ENCODE peak calls at places on chromosomes 1 and 21, in eight cellular contexts. One of them, this sample, is unnamed.

GRCh38 chr1:204923209-204923608 is 52.5 kb downstream of the NFASC start:
- DNase-seq in glutamatergic neuron: peak; percentile 54
- DNase-seq in GM04504: no peak
- DNase-seq in naive B cell: no peak
- DNase-seq in stimulated activated CD8-positive, alpha-beta memory T cell treated with anti-CD3 and anti-CD28 coated beads, Interleukin-7, amount 100 ng/mL, for 24 hours: no peak
- DNase-seq in stimulated activated CD4-positive, alpha-beta T cell treated with anti-CD3 and anti-CD28 coated beads, Interleukin-1b, Interleukin-23, amount 100 ng/mL, for 1 hour: no peak
- DNase-seq in mucosa of gallbladder: no peak
- DNase-seq in HEK293T: no peak
- DNase-seq in this sample: no peak

GRCh38 chr1:85992756-85993155 is 163.8 kb downstream of the COL24A1 start:
- DNase-seq in GM04504: peak; percentile 63
- DNase-seq in mucosa of gallbladder: no peak
- DNase-seq in stimulated activated CD4-positive, alpha-beta T cell treated with anti-CD3 and anti-CD28 coated beads, Interleukin-1b, Interleukin-23, amount 100 ng/mL, for 1 hour: no peak
- DNase-seq in naive B cell: no peak
- DNase-seq in HEK293T: no peak
- DNase-seq in glutamatergic neuron: no peak
- DNase-seq in stimulated activated CD8-positive, alpha-beta memory T cell treated with anti-CD3 and anti-CD28 coated beads, Interleukin-7, amount 100 ng/mL, for 24 hours: no peak
- DNase-seq in this sample: peak; percentile 27

GRCh38 chr1:75135829-75136142 is 1.6 kb downstream of the LHX8 start:
- DNase-seq in naive B cell: no peak
- DNase-seq in GM04504: no peak
- DNase-seq in stimulated activated CD8-positive, alpha-beta memory T cell treated with anti-CD3 and anti-CD28 coated beads, Interleukin-7, amount 100 ng/mL, for 24 hours: no peak
- DNase-seq in HEK293T: no peak
- DNase-seq in glutamatergic neuron: no peak
- DNase-seq in mucosa of gallbladder: no peak
- DNase-seq in stimulated activated CD4-positive, alpha-beta T cell treated with anti-CD3 and anti-CD28 coated beads, Interleukin-1b, Interleukin-23, amount 100 ng/mL, for 1 hour: no peak
- DNase-seq in this sample: no peak

GRCh38 chr21:17428484-17428869 is 84.4 kb upstream of the CXADR start:
- DNase-seq in mucosa of gallbladder: no peak
- DNase-seq in stimulated activated CD8-positive, alpha-beta memory T cell treated with anti-CD3 and anti-CD28 coated beads, Interleukin-7, amount 100 ng/mL, for 24 hours: no peak
- DNase-seq in HEK293T: no peak
- DNase-seq in stimulated activated CD4-positive, alpha-beta T cell treated with anti-CD3 and anti-CD28 coated beads, Interleukin-1b, Interleukin-23, amount 100 ng/mL, for 1 hour: no peak
- DNase-seq in glutamatergic neuron: no peak
- DNase-seq in naive B cell: no peak
- DNase-seq in GM04504: no peak
- DNase-seq in this sample: no peak

GRCh38 chr1:93681549-93682412 is at the start of gene BCAR3:
- DNase-seq in mucosa of gallbladder: peak; percentile 49
- DNase-seq in stimulated activated CD4-positive, alpha-beta T cell treated with anti-CD3 and anti-CD28 coated beads, Interleukin-1b, Interleukin-23, amount 100 ng/mL, for 1 hour: no peak
- DNase-seq in naive B cell: peak; percentile 61
- DNase-seq in stimulated activated CD8-positive, alpha-beta memory T cell treated with anti-CD3 and anti-CD28 coated beads, Interleukin-7, amount 100 ng/mL, for 24 hours: no peak
- DNase-seq in GM04504: no peak
- DNase-seq in glutamatergic neuron: peak; percentile 80
- DNase-seq in HEK293T: peak; percentile 76
- DNase-seq in this sample: no peak

GRCh38 chr1:150981177-150981804 is 801 bp upstream of the ANXA9 start:
- DNase-seq in stimulated activated CD4-positive, alpha-beta T cell treated with anti-CD3 and anti-CD28 coated beads, Interleukin-1b, Interleukin-23, amount 100 ng/mL, for 1 hour: no peak
- DNase-seq in glutamatergic neuron: peak; percentile 75
- DNase-seq in stimulated activated CD8-positive, alpha-beta memory T cell treated with anti-CD3 and anti-CD28 coated beads, Interleukin-7, amount 100 ng/mL, for 24 hours: no peak
- DNase-seq in HEK293T: peak; percentile 42
- DNase-seq in mucosa of gallbladder: peak; percentile 53
- DNase-seq in naive B cell: no peak
- DNase-seq in GM04504: no peak
- DNase-seq in this sample: no peak

GRCh38 chr21:27578741-27579265 is 611.9 kb upstream of the ADAMTS5 start:
- DNase-seq in stimulated activated CD8-positive, alpha-beta memory T cell treated with anti-CD3 and anti-CD28 coated beads, Interleukin-7, amount 100 ng/mL, for 24 hours: no peak
- DNase-seq in stimulated activated CD4-positive, alpha-beta T cell treated with anti-CD3 and anti-CD28 coated beads, Interleukin-1b, Interleukin-23, amount 100 ng/mL, for 1 hour: no peak
- DNase-seq in HEK293T: no peak
- DNase-seq in GM04504: no peak
- DNase-seq in naive B cell: no peak
- DNase-seq in glutamatergic neuron: no peak
- DNase-seq in mucosa of gallbladder: no peak
- DNase-seq in this sample: no peak

GRCh38 chr1:163315773-163316374 is 5.9 kb upstream of the NUF2 start:
- DNase-seq in stimulated activated CD4-positive, alpha-beta T cell treated with anti-CD3 and anti-CD28 coated beads, Interleukin-1b, Interleukin-23, amount 100 ng/mL, for 1 hour: peak; percentile 10
- DNase-seq in stimulated activated CD8-positive, alpha-beta memory T cell treated with anti-CD3 and anti-CD28 coated beads, Interleukin-7, amount 100 ng/mL, for 24 hours: no peak
- DNase-seq in HEK293T: peak; percentile 12
- DNase-seq in glutamatergic neuron: peak; percentile 22
- DNase-seq in GM04504: peak; percentile 14
- DNase-seq in naive B cell: peak; percentile 22
- DNase-seq in mucosa of gallbladder: no peak
- DNase-seq in this sample: no peak

GRCh38 chr1:211493865-211494653 is 2.1 kb upstream of the RD3 start:
- DNase-seq in stimulated activated CD8-positive, alpha-beta memory T cell treated with anti-CD3 and anti-CD28 coated beads, Interleukin-7, amount 100 ng/mL, for 24 hours: no peak
- DNase-seq in HEK293T: no peak
- DNase-seq in GM04504: no peak
- DNase-seq in stimulated activated CD4-positive, alpha-beta T cell treated with anti-CD3 and anti-CD28 coated beads, Interleukin-1b, Interleukin-23, amount 100 ng/mL, for 1 hour: no peak
- DNase-seq in mucosa of gallbladder: no peak
- DNase-seq in naive B cell: no peak
- DNase-seq in glutamatergic neuron: no peak
- DNase-seq in this sample: no peak

GRCh38 chr21:28324690-28325089 is 668.0 kb downstream of the LTN1 start:
- DNase-seq in HEK293T: no peak
- DNase-seq in GM04504: no peak
- DNase-seq in stimulated activated CD8-positive, alpha-beta memory T cell treated with anti-CD3 and anti-CD28 coated beads, Interleukin-7, amount 100 ng/mL, for 24 hours: no peak
- DNase-seq in glutamatergic neuron: no peak
- DNase-seq in stimulated activated CD4-positive, alpha-beta T cell treated with anti-CD3 and anti-CD28 coated beads, Interleukin-1b, Interleukin-23, amount 100 ng/mL, for 1 hour: no peak
- DNase-seq in naive B cell: no peak
- DNase-seq in mucosa of gallbladder: no peak
- DNase-seq in this sample: no peak

GRCh38 chr1:29120955-29121485 is 2.7 kb downstream of the TMEM200B start:
- DNase-seq in stimulated activated CD4-positive, alpha-beta T cell treated with anti-CD3 and anti-CD28 coated beads, Interleukin-1b, Interleukin-23, amount 100 ng/mL, for 1 hour: peak; percentile 42
- DNase-seq in GM04504: no peak
- DNase-seq in naive B cell: peak; percentile 68
- DNase-seq in HEK293T: peak; percentile 5
- DNase-seq in mucosa of gallbladder: no peak
- DNase-seq in stimulated activated CD8-positive, alpha-beta memory T cell treated with anti-CD3 and anti-CD28 coated beads, Interleukin-7, amount 100 ng/mL, for 24 hours: peak; percentile 35
- DNase-seq in glutamatergic neuron: peak; percentile 80
- DNase-seq in this sample: no peak

GRCh38 chr1:61655453-61655852 is 69.5 kb downstream of the TM2D1 start:
- DNase-seq in glutamatergic neuron: no peak
- DNase-seq in mucosa of gallbladder: no peak
- DNase-seq in HEK293T: no peak
- DNase-seq in GM04504: no peak
- DNase-seq in stimulated activated CD4-positive, alpha-beta T cell treated with anti-CD3 and anti-CD28 coated beads, Interleukin-1b, Interleukin-23, amount 100 ng/mL, for 1 hour: no peak
- DNase-seq in naive B cell: no peak
- DNase-seq in stimulated activated CD8-positive, alpha-beta memory T cell treated with anti-CD3 and anti-CD28 coated beads, Interleukin-7, amount 100 ng/mL, for 24 hours: no peak
- DNase-seq in this sample: no peak

GRCh38 chr21:46604975-46605758 is at the start of gene S100B:
- DNase-seq in HEK293T: no peak
- DNase-seq in GM04504: no peak
- DNase-seq in naive B cell: no peak
- DNase-seq in stimulated activated CD4-positive, alpha-beta T cell treated with anti-CD3 and anti-CD28 coated beads, Interleukin-1b, Interleukin-23, amount 100 ng/mL, for 1 hour: no peak
- DNase-seq in mucosa of gallbladder: no peak
- DNase-seq in glutamatergic neuron: peak; percentile 43
- DNase-seq in stimulated activated CD8-positive, alpha-beta memory T cell treated with anti-CD3 and anti-CD28 coated beads, Interleukin-7, amount 100 ng/mL, for 24 hours: no peak
- DNase-seq in this sample: no peak

GRCh38 chr1:206924549-206925115 is 2.9 kb upstream of the FCMR start:
- DNase-seq in naive B cell: no peak
- DNase-seq in glutamatergic neuron: no peak
- DNase-seq in stimulated activated CD8-positive, alpha-beta memory T cell treated with anti-CD3 and anti-CD28 coated beads, Interleukin-7, amount 100 ng/mL, for 24 hours: no peak
- DNase-seq in mucosa of gallbladder: no peak
- DNase-seq in GM04504: no peak
- DNase-seq in HEK293T: no peak
- DNase-seq in stimulated activated CD4-positive, alpha-beta T cell treated with anti-CD3 and anti-CD28 coated beads, Interleukin-1b, Interleukin-23, amount 100 ng/mL, for 1 hour: no peak
- DNase-seq in this sample: no peak

GRCh38 chr1:157170677-157171515 is 32.7 kb upstream of the ETV3 start:
- DNase-seq in stimulated activated CD8-positive, alpha-beta memory T cell treated with anti-CD3 and anti-CD28 coated beads, Interleukin-7, amount 100 ng/mL, for 24 hours: peak; percentile 16
- DNase-seq in mucosa of gallbladder: peak; percentile 28
- DNase-seq in naive B cell: peak; percentile 13
- DNase-seq in glutamatergic neuron: peak; percentile 75
- DNase-seq in GM04504: no peak
- DNase-seq in HEK293T: peak; percentile 58
- DNase-seq in stimulated activated CD4-positive, alpha-beta T cell treated with anti-CD3 and anti-CD28 coated beads, Interleukin-1b, Interleukin-23, amount 100 ng/mL, for 1 hour: peak; percentile 14
- DNase-seq in this sample: no peak

GRCh38 chr1:154849645-154850131 is 20.4 kb downstream of the KCNN3 start:
- DNase-seq in HEK293T: no peak
- DNase-seq in stimulated activated CD4-positive, alpha-beta T cell treated with anti-CD3 and anti-CD28 coated beads, Interleukin-1b, Interleukin-23, amount 100 ng/mL, for 1 hour: no peak
- DNase-seq in mucosa of gallbladder: no peak
- DNase-seq in naive B cell: no peak
- DNase-seq in stimulated activated CD8-positive, alpha-beta memory T cell treated with anti-CD3 and anti-CD28 coated beads, Interleukin-7, amount 100 ng/mL, for 24 hours: no peak
- DNase-seq in GM04504: no peak
- DNase-seq in glutamatergic neuron: no peak
- DNase-seq in this sample: no peak

GRCh38 chr1:231818342-231818741 is 191.8 kb downstream of the DISC1 start:
- DNase-seq in GM04504: no peak
- DNase-seq in naive B cell: no peak
- DNase-seq in glutamatergic neuron: no peak
- DNase-seq in mucosa of gallbladder: no peak
- DNase-seq in stimulated activated CD4-positive, alpha-beta T cell treated with anti-CD3 and anti-CD28 coated beads, Interleukin-1b, Interleukin-23, amount 100 ng/mL, for 1 hour: no peak
- DNase-seq in HEK293T: no peak
- DNase-seq in stimulated activated CD8-positive, alpha-beta memory T cell treated with anti-CD3 and anti-CD28 coated beads, Interleukin-7, amount 100 ng/mL, for 24 hours: no peak
- DNase-seq in this sample: no peak

GRCh38 chr1:45979074-45979777 is 153.2 kb downstream of the PIK3R3 start:
- DNase-seq in stimulated activated CD4-positive, alpha-beta T cell treated with anti-CD3 and anti-CD28 coated beads, Interleukin-1b, Interleukin-23, amount 100 ng/mL, for 1 hour: no peak
- DNase-seq in stimulated activated CD8-positive, alpha-beta memory T cell treated with anti-CD3 and anti-CD28 coated beads, Interleukin-7, amount 100 ng/mL, for 24 hours: no peak
- DNase-seq in naive B cell: no peak
- DNase-seq in mucosa of gallbladder: peak; percentile 28
- DNase-seq in glutamatergic neuron: no peak
- DNase-seq in HEK293T: no peak
- DNase-seq in GM04504: no peak
- DNase-seq in this sample: peak; percentile 30

GRCh38 chr1:223077434-223077833 is 65.6 kb downstream of the TLR5 start:
- DNase-seq in GM04504: no peak
- DNase-seq in glutamatergic neuron: no peak
- DNase-seq in stimulated activated CD8-positive, alpha-beta memory T cell treated with anti-CD3 and anti-CD28 coated beads, Interleukin-7, amount 100 ng/mL, for 24 hours: no peak
- DNase-seq in stimulated activated CD4-positive, alpha-beta T cell treated with anti-CD3 and anti-CD28 coated beads, Interleukin-1b, Interleukin-23, amount 100 ng/mL, for 1 hour: no peak
- DNase-seq in mucosa of gallbladder: no peak
- DNase-seq in HEK293T: no peak
- DNase-seq in naive B cell: no peak
- DNase-seq in this sample: no peak

GRCh38 chr1:64980745-64981601 is 14.6 kb upstream of the JAK1 start:
- DNase-seq in naive B cell: no peak
- DNase-seq in mucosa of gallbladder: no peak
- DNase-seq in GM04504: no peak
- DNase-seq in stimulated activated CD4-positive, alpha-beta T cell treated with anti-CD3 and anti-CD28 coated beads, Interleukin-1b, Interleukin-23, amount 100 ng/mL, for 1 hour: no peak
- DNase-seq in HEK293T: no peak
- DNase-seq in glutamatergic neuron: no peak
- DNase-seq in stimulated activated CD8-positive, alpha-beta memory T cell treated with anti-CD3 and anti-CD28 coated beads, Interleukin-7, amount 100 ng/mL, for 24 hours: no peak
- DNase-seq in this sample: no peak

GRCh38 chr1:18283601-18284385 is 176.2 kb downstream of the IGSF21 start:
- DNase-seq in stimulated activated CD4-positive, alpha-beta T cell treated with anti-CD3 and anti-CD28 coated beads, Interleukin-1b, Interleukin-23, amount 100 ng/mL, for 1 hour: no peak
- DNase-seq in mucosa of gallbladder: no peak
- DNase-seq in stimulated activated CD8-positive, alpha-beta memory T cell treated with anti-CD3 and anti-CD28 coated beads, Interleukin-7, amount 100 ng/mL, for 24 hours: no peak
- DNase-seq in GM04504: no peak
- DNase-seq in HEK293T: no peak
- DNase-seq in naive B cell: no peak
- DNase-seq in glutamatergic neuron: no peak
- DNase-seq in this sample: no peak

GRCh38 chr1:9922342-9922741 is 12.3 kb upstream of the CTNNBIP1 start:
- DNase-seq in GM04504: no peak
- DNase-seq in stimulated activated CD4-positive, alpha-beta T cell treated with anti-CD3 and anti-CD28 coated beads, Interleukin-1b, Interleukin-23, amount 100 ng/mL, for 1 hour: no peak
- DNase-seq in stimulated activated CD8-positive, alpha-beta memory T cell treated with anti-CD3 and anti-CD28 coated beads, Interleukin-7, amount 100 ng/mL, for 24 hours: no peak
- DNase-seq in HEK293T: peak; percentile 36
- DNase-seq in mucosa of gallbladder: no peak
- DNase-seq in naive B cell: no peak
- DNase-seq in glutamatergic neuron: no peak
- DNase-seq in this sample: no peak